ENCODE peak calls at places on chromosomes 2 and 18, in six cellular contexts. K, Z, R, D, P and J are unnamed samples.

GRCh38 chr2:238123991-238124470 is 14.4 kb upstream of the KLHL30 start:
- DNase-seq in K (no peak), Z (no peak), R (no peak), D (no peak), P (no peak), J (no peak)

GRCh38 chr2:119760876-119761275 is 1.2 kb downstream of the PTPN4 start:
- DNase-seq in K (no peak), Z (no peak), R (no peak), D (no peak), P (no peak), J (no peak)

GRCh38 chr2:85457877-85458316 is 39.4 kb downstream of the SH2D6 start:
- DNase-seq in K (peak), Z (no peak), R (no peak), D (no peak), P (no peak), J (no peak)

GRCh38 chr18:46946656-46947282 is 29.4 kb downstream of the KATNAL2 start:
- DNase-seq in K (peak), Z (peak), R (peak), D (peak), P (peak), J (peak)

GRCh38 chr2:218569661-218570500 is 1.2 kb downstream of the CNOT9 start:
- DNase-seq in K (peak), Z (no peak), R (no peak), D (no peak), P (peak), J (peak)

GRCh38 chr18:55069497-55069896 is 110.2 kb upstream of the CCDC68 start:
- DNase-seq in K (no peak), Z (peak), R (no peak), D (no peak), P (no peak), J (no peak)

GRCh38 chr2:227884511-227884947 is 13.1 kb downstream of the DAW1 start:
- DNase-seq in K (peak), Z (no peak), R (peak), D (peak), P (peak), J (peak)

GRCh38 chr18:39274535-39274934 is 1708.9 kb upstream of the CELF4 start:
- DNase-seq in K (no peak), Z (no peak), R (no peak), D (no peak), P (no peak), J (no peak)

GRCh38 chr2:222708274-222708710 is 36.8 kb downstream of the MOGAT1 start:
- DNase-seq in K (peak), Z (peak), R (peak), D (peak), P (peak), J (peak)

GRCh38 chr18:25284861-25285574 is 66.9 kb downstream of the ZNF521 start:
- DNase-seq in K (no peak), Z (no peak), R (no peak), D (no peak), P (peak), J (no peak)

GRCh38 chr2:17538022-17538843 is 2.3 kb upstream of the VSNL1 start:
- DNase-seq in K (no peak), Z (no peak), R (no peak), D (peak), P (peak), J (no peak)

GRCh38 chr2:103464831-103465230 is 703.0 kb downstream of the TMEM182 start:
- DNase-seq in K (no peak), Z (no peak), R (no peak), D (no peak), P (no peak), J (no peak)

GRCh38 chr2:27737676-27738348 is 33.7 kb upstream of the MRPL33 start:
- DNase-seq in K (no peak), Z (no peak), R (no peak), D (no peak), P (no peak), J (no peak)

GRCh38 chr2:233346930-233347329 is 7.4 kb upstream of the DGKD start:
- DNase-seq in K (no peak), Z (no peak), R (no peak), D (no peak), P (no peak), J (no peak)

GRCh38 chr2:25341753-25342371 is at the start of gene DNMT3A:
- DNase-seq in K (peak), Z (peak), R (no peak), D (peak), P (peak), J (peak)

GRCh38 chr2:68368657-68369339 is 3.7 kb downstream of the PLEK start:
- DNase-seq in K (no peak), Z (no peak), R (no peak), D (no peak), P (no peak), J (no peak)

GRCh38 chr2:237474511-237474911 is 12.5 kb upstream of the MLPH start:
- DNase-seq in K (peak), Z (no peak), R (no peak), D (no peak), P (no peak), J (no peak)

GRCh38 chr2:132646805-132647115 is 23.2 kb downstream of the LYPD1 start:
- DNase-seq in K (no peak), Z (no peak), R (no peak), D (no peak), P (no peak), J (no peak)

GRCh38 chr2:69205491-69205890 is 181.5 kb downstream of the GFPT1 start:
- DNase-seq in K (no peak), Z (no peak), R (no peak), D (no peak), P (no peak), J (no peak)

GRCh38 chr2:205001306-205001966 is 456.2 kb downstream of the PARD3B start:
- DNase-seq in K (no peak), Z (no peak), R (no peak), D (no peak), P (no peak), J (no peak)

GRCh38 chr2:205003288-205003687 is 458.0 kb downstream of the PARD3B start:
- DNase-seq in K (no peak), Z (no peak), R (no peak), D (no peak), P (no peak), J (peak)

GRCh38 chr2:205002390-205002789 is 457.1 kb downstream of the PARD3B start:
- DNase-seq in K (no peak), Z (no peak), R (no peak), D (no peak), P (no peak), J (no peak)
- TF ChIP-seq CTCF in K (no peak), Z (no peak), R (no peak), D (no peak), P (no peak), J (no peak)

GRCh38 chr2:101725515-101726192 is 28.1 kb downstream of the MAP4K4 start:
- DNase-seq in K (no peak), Z (no peak), R (no peak), D (peak), P (no peak), J (peak)
- TF ChIP-seq CTCF in K (no peak), Z (peak), R (no peak), D (peak), P (peak), J (peak)

GRCh38 chr2:29154610-29155009 is 39.4 kb downstream of the CLIP4 start:
- DNase-seq in K (no peak), Z (no peak), R (no peak), D (no peak), P (no peak), J (no peak)

GRCh38 chr2:29157131-29157530 is 41.9 kb downstream of the CLIP4 start:
- DNase-seq in K (no peak), Z (no peak), R (no peak), D (no peak), P (peak), J (no peak)

GRCh38 chr2:29159125-29159524 is 43.9 kb downstream of the CLIP4 start:
- DNase-seq in K (no peak), Z (no peak), R (no peak), D (no peak), P (no peak), J (no peak)

GRCh38 chr2:29160184-29160583 is 45.0 kb downstream of the CLIP4 start:
- DNase-seq in K (no peak), Z (no peak), R (no peak), D (no peak), P (no peak), J (no peak)

DNA sequence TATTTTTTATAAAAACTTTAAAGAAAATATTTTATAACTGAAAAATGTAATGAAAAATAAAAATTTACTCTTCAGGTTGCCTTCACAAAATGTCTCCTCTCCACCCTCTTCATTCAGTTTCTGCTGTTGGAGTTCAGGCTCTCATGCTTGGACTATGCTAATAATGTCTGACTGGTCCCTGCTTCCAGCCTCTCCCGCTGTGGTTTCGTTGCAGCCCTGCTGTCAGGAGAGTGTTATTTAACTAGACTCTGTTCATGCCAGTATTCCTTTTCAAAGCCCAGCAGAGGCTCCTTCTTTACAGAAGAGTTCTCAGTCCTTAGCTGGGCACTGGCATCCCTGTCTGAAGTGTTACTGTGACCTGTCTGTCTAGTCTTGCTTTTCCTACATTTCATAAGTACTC is 40.4 kb downstream of the CLIP4 start:
- DNase-seq in K (no peak), Z (no peak), R (no peak), D (no peak), P (peak), J (no peak)
- TF ChIP-seq CTCF in K (no peak), Z (no peak), R (no peak), D (no peak), P (no peak), J (no peak)

DNA sequence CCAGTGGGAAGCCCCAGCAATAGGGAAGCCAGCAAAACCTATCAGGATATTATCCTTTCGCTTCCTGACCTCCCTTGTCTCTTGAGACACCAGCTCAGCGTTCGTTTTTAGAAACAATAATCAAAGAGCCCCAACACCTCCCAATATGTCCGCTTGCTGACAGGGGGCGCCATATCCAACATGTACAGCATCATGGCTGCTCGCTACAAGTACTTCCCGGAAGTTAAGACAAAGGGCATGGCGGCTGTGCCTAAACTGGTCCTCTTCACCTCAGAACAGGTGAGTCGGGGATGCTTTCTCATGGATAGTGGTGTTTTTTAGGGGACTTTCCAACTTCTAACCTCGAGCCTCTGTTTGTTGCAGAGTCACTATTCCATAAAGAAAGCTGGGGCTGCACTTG is 28.7 kb downstream of the GAD1 start:
- DNase-seq in K (no peak), Z (no peak), R (no peak), D (peak), P (no peak), J (peak)
- TF ChIP-seq CTCF in K (peak), Z (no peak), R (no peak), D (peak), P (no peak), J (peak)